ENCODE peak calls at places on chromosomes 12 and 14, in seven cellular contexts. D, A, S, Q, R, V and W are unnamed samples.

GRCh38 chr12:120971299-120972180 is 6.8 kb upstream of the HNF1A start:
- DNase-seq in V (peak), Q (no peak), R (peak), S (peak), D (no peak), A (peak), W (no peak)

GRCh38 chr14:69133206-69134125 is 19.5 kb downstream of the DCAF5 start:
- DNase-seq in S (no peak), A (peak), Q (no peak), D (no peak), R (peak), V (peak), W (no peak)

GRCh38 chr14:101101456-101102056 is 198.0 kb upstream of the RTL1 start:
- DNase-seq in D (no peak), A (no peak), S (no peak), Q (no peak), R (peak), V (peak), W (no peak)

GRCh38 chr12:106301611-106302321 is 767 bp upstream of the TCP11L2 start:
- DNase-seq in R (peak), V (peak), A (peak), S (peak), Q (peak), D (peak), W (peak)

GRCh38 chr12:572532-572899 is 90.7 kb downstream of the NINJ2 start:
- DNase-seq in V (peak), Q (no peak), A (no peak), S (no peak), R (no peak), D (no peak), W (no peak)

GRCh38 chr12:64682572-64683277 is 72.4 kb downstream of the RASSF3 start:
- DNase-seq in S (no peak), Q (no peak), D (no peak), A (peak), R (peak), V (no peak), W (no peak)

GRCh38 chr14:68219407-68219806 is 399.8 kb downstream of the RAD51B start:
- DNase-seq in R (no peak), V (no peak), Q (no peak), S (no peak), A (no peak), D (no peak), W (no peak)

GRCh38 chr12:29783773-29784666 is at the start of gene TMTC1:
- DNase-seq in D (peak), A (peak), R (peak), V (no peak), S (peak), Q (peak), W (no peak)

GRCh38 chr14:92328664-92329255 is 5.8 kb downstream of the SLC24A4 start:
- DNase-seq in V (no peak), R (no peak), A (no peak), D (no peak), S (no peak), Q (no peak), W (no peak)

GRCh38 chr12:15584366-15585041 is 204.7 kb downstream of the EPS8 start:
- DNase-seq in R (peak), Q (no peak), S (peak), V (peak), A (peak), D (no peak), W (no peak)

GRCh38 chr12:128844031-128844635 is 9.1 kb upstream of the GLT1D1 start:
- DNase-seq in R (no peak), S (no peak), V (no peak), Q (peak), A (no peak), D (no peak), W (no peak)
- TF ChIP-seq CTCF in R (no peak), S (peak), V (no peak), Q (no peak), A (no peak), D (no peak), W (no peak)

GRCh38 chr12:42590324-42590934 is 883 bp upstream of the PRICKLE1 start:
- DNase-seq in D (peak), S (peak), A (no peak), V (no peak), Q (peak), R (no peak), W (peak)
- TF ChIP-seq CTCF in D (no peak), S (no peak), A (peak), V (peak), Q (no peak), R (no peak), W (no peak)

DNA sequence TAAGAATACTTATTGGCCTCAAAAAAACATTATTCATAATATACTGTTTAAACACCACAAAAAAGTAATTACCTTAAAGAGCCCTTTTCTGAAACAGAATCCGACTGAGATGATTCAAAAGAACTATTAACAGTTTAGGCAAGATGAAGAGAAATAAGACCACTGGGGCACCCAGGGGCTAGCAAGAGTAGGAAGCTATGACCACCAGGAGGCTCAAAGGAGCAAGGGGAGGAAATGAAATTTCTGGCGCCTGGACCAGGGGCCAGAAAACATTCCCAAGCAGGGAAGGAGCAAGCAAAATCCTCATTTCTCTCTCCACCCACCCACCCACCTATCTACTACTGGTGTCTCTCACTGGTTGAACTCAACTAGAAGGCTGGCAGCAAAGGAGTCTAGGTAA is 6.3 kb upstream of the DCAF4 start:
- DNase-seq in D (no peak), A (no peak), R (no peak), V (no peak), Q (no peak), S (no peak), W (no peak)
- TF ChIP-seq CTCF in D (no peak), A (peak), R (peak), V (no peak), Q (no peak), S (no peak), W (no peak)

GRCh38 chr12:52692253-52692652 is 11.1 kb downstream of the KRT77 start:
- DNase-seq in S (no peak), R (no peak), V (no peak), Q (peak), D (no peak), A (no peak), W (no peak)
- TF ChIP-seq CTCF in S (no peak), R (no peak), V (no peak), Q (no peak), D (no peak), A (no peak), W (no peak)

GRCh38 chr14:96055753-96056508 is 16.8 kb downstream of the C14orf132 start:
- DNase-seq in A (no peak), Q (no peak), D (peak), V (no peak), S (no peak), R (no peak), W (no peak)

GRCh38 chr14:96058606-96059200 is 19.5 kb downstream of the C14orf132 start:
- DNase-seq in A (no peak), V (no peak), D (peak), S (no peak), Q (no peak), R (no peak), W (no peak)

GRCh38 chr14:96055065-96055752 is 16.0 kb downstream of the C14orf132 start:
- DNase-seq in A (no peak), R (no peak), D (peak), S (no peak), Q (no peak), V (no peak), W (no peak)

GRCh38 chr14:96057738-96058137 is 18.6 kb downstream of the C14orf132 start:
- DNase-seq in V (no peak), R (no peak), Q (no peak), A (no peak), S (no peak), D (peak), W (no peak)

DNA sequence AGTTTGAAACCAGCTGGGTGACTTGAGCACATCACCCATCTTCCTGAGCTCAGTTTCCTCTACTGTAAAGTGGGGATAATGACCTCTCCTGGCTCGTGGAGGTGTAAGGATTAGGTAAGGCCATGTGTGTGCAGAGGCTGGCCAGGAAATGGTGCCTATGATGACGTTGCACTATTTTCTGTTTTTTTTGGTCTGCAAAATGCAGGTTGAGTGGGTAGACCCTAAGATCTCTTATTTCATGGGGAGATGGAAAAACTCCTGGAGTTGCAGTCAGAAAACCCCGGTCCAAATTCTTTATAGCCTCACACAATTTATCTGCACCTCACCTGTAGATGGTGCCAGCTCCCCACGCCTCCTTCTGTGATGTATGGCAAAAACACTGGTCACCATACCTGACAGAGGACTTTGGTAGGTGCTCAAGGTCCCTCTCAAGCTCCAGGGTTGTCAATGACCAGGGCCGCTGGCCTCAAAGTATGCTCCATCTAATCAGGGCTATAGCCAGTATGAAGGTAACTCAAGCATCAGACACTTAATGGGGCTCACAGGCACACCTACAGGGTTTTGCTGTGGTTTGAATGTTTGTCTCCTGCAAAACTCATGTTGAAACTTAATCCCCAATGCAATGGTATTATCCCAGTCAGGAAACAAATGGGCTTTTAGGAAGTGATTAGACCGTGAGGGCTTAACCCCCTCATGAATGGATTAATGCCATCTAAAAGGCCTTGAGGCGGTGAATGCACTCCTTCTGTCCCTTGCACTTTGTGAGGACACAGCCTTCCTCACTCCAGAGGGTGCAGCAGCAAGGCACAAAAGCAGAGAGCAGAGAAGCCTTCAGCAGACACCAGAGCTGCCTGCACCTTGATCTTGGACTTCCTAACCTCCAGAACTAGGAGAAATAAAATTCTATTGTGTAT is 17.6 kb downstream of the C14orf132 start:
- DNase-seq in Q (no peak), S (no peak), D (peak), A (no peak), R (no peak), V (peak), W (no peak)
- TF ChIP-seq CTCF in Q (no peak), S (no peak), D (no peak), A (no peak), R (no peak), V (peak), W (no peak)